ENCODE peak calls at places on chromosomes 16 and 17, in five cellular contexts. A is HepG2, Q is A549, U is AG04449, H is left ventricle myocardium inferior. K is an unnamed sample.

GRCh38 chr17:63437287-63438091 is 8.6 kb downstream of the CYB561 start:
- DNase-seq in A (no peak), Q (no peak), U (no peak), H (no peak), K (no peak)

GRCh38 chr17:65334391-65334790 is 197.2 kb downstream of the RGS9 start:
- DNase-seq in A (no peak), Q (no peak), U (no peak), H (no peak), K (no peak)

GRCh38 chr17:82105882-82106696 is 8.1 kb upstream of the FASN start:
- DNase-seq in A (peak), Q (peak), U (no peak), H (no peak), K (peak)

GRCh38 chr17:73346763-73347162 is 35.0 kb upstream of the CDC42EP4 start:
- DNase-seq in A (no peak), Q (no peak), U (no peak), H (no peak), K (no peak)

GRCh38 chr17:59790936-59791335 is 83.5 kb downstream of the VMP1 start:
- DNase-seq in A (no peak), Q (no peak), U (no peak), H (no peak), K (no peak)

GRCh38 chr17:27793168-27793905 is 7.0 kb downstream of the NOS2 start:
- DNase-seq in A (no peak), Q (peak), U (no peak), H (peak), K (no peak)

GRCh38 chr16:87693827-87694226 is 72.0 kb downstream of the KLHDC4 start:
- DNase-seq in A (no peak), Q (no peak), U (no peak), H (no peak), K (no peak)

GRCh38 chr16:84044108-84044488 is 1.5 kb upstream of the SLC38A8 start:
- DNase-seq in A (peak), Q (peak), U (no peak), H (no peak), K (peak)

GRCh38 chr16:81170824-81171223 is 67.7 kb upstream of the BCO1 start:
- DNase-seq in A (no peak), Q (no peak), U (no peak), H (no peak), K (no peak)

GRCh38 chr17:20852541-20853370 is 190.1 kb downstream of the USP22 start:
- DNase-seq in A (no peak), Q (no peak), U (no peak), H (peak), K (no peak)

GRCh38 chr17:50196036-50196435 is 5.4 kb downstream of the COL1A1 start:
- DNase-seq in A (no peak), Q (no peak), U (no peak), H (no peak), K (no peak)

GRCh38 chr17:79843917-79844815 is 4.9 kb upstream of the CBX4 start:
- DNase-seq in A (no peak), Q (peak), U (no peak), H (peak), K (peak)

GRCh38 chr16:59510008-59510424 is 775.9 kb upstream of the GOT2 start:
- DNase-seq in A (no peak), Q (peak), U (no peak), H (no peak), K (no peak)

GRCh38 chr17:55325405-55325804 is 60.6 kb downstream of the HLF start:
- DNase-seq in A (no peak), Q (no peak), U (no peak), H (no peak), K (no peak)

GRCh38 chr17:69447726-69448125 is 33.2 kb downstream of the MAP2K6 start:
- DNase-seq in A (no peak), Q (no peak), U (no peak), H (peak), K (no peak)

GRCh38 chr17:19630651-19631050 is 17.9 kb upstream of the ALDH3A2 start:
- DNase-seq in A (no peak), Q (no peak), U (no peak), H (no peak), K (no peak)

GRCh38 chr17:66264696-66265095 is 35.5 kb upstream of the APOH start:
- DNase-seq in A (no peak), Q (no peak), U (no peak), H (no peak), K (no peak)

GRCh38 chr16:51971184-51971583 is 575.8 kb downstream of the TOX3 start:
- DNase-seq in A (no peak), Q (peak), U (no peak), H (no peak), K (peak)

GRCh38 chr17:27323538-27324212 is 29.8 kb downstream of the WSB1 start:
- DNase-seq in A (peak), Q (no peak), U (no peak), H (peak), K (peak)

GRCh38 chr16:11211977-11212818 is 43.8 kb downstream of the SOCS1 start:
- DNase-seq in A (no peak), Q (no peak), U (no peak), H (no peak), K (peak)

GRCh38 chr17:73283841-73284282 is 22.2 kb upstream of the CPSF4L start:
- DNase-seq in A (no peak), Q (no peak), U (no peak), H (no peak), K (no peak)

GRCh38 chr17:57811633-57812280 is 38.1 kb downstream of the MRPS23 start:
- DNase-seq in A (no peak), Q (no peak), U (no peak), H (no peak), K (no peak)

GRCh38 chr16:11793840-11794239 is 3.2 kb downstream of the ZC3H7A start:
- DNase-seq in A (no peak), Q (no peak), U (no peak), H (no peak), K (no peak)

GRCh38 chr17:65797809-65798208 is 236.4 kb upstream of the AXIN2 start:
- DNase-seq in A (peak), Q (no peak), U (no peak), H (no peak), K (no peak)

DNA sequence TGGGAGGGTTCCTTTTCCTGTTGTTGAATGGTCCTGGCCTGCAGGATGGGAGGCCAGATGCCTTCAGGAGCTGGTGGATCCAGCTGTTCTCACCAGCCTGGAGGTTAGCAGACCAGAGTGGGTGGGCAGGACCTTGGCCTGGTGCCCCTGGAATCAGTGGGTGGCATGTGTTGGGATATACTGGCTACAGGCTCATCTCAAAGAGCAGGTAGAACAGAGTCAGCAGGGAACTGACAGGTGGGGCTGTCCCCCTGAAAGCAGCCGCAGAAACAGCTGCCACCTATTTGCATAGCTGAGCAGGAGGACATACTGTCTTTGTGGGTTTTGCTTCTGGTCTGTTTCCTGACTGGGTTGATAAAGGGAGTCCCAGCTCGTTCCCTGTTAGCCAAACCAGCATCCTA is 144.1 kb downstream of the RAB11FIP4 start:
- DNase-seq in A (no peak), Q (no peak), U (no peak), H (no peak), K (no peak)
- H3K4me3 ChIP-seq in A (no peak), Q (no peak), U (no peak), H (no peak), K (no peak)

GRCh38 chr16:79836129-79836528 is 235.6 kb upstream of the MAF start:
- DNase-seq in A (no peak), Q (no peak), U (no peak), H (no peak), K (no peak)
- TF ChIP-seq CTCF in A (no peak), Q (no peak), U (no peak), H (no peak), K (no peak)

DNA sequence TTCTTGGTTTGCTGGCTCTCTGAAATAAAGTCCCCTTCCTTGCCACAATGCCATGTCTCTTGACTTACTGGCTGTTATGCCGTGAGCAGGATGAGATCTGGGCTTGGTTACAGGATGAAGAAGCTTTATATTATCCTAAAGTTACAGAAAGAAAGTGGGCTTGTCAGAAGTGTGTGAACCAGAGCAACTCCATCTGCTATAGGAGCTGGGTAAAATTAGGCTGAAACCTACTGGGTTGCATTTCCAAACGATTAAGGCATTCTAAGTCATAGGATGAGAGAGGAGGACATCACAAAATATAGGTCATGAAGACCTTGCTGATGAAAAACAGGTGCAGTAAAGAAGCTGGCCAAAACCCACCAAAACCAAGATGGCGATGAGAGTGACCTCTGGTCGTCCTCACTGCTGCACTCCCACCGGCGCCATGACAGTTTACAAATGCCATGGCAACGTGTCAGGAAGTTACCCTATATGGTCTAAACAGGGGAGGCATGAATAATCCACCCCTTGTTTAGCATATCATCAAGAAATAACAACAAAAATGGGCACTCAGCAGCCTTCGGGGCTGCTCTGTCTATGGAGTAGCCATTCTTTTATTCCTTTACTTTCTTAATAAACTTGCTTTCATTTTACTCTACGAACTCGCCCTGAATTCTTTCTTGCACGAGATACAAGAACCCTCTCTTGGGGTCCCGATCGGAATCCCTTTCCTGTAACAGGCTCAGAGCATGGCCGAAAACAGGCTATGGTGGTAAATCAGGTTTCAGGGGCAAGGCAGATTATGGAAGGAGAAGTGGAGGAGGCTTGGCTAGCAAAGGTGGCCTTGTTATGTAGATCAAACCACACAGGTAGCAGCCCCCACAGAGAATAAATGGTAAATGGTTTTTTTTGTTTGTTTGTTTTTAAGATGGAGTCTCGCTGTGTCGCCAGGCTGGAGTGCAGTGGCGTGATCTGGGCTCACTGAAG is 81.3 kb upstream of the C16orf82 start:
- DNase-seq in A (no peak), Q (no peak), U (no peak), H (no peak), K (no peak)
- H3K4me3 ChIP-seq in A (no peak), Q (no peak), U (no peak), H (no peak), K (no peak)

GRCh38 chr17:71084838-71085237 is 915.5 kb downstream of the KCNJ2 start:
- DNase-seq in A (no peak), Q (no peak), U (no peak), H (no peak), K (no peak)

GRCh38 chr17:71081666-71082065 is 912.3 kb downstream of the KCNJ2 start:
- DNase-seq in A (no peak), Q (no peak), U (no peak), H (no peak), K (no peak)

GRCh38 chr17:71085238-71086033 is 916.1 kb downstream of the KCNJ2 start:
- DNase-seq in A (peak), Q (peak), U (no peak), H (no peak), K (peak)

GRCh38 chr17:71080937-71081336 is 911.6 kb downstream of the KCNJ2 start:
- DNase-seq in A (no peak), Q (no peak), U (no peak), H (no peak), K (no peak)

DNA sequence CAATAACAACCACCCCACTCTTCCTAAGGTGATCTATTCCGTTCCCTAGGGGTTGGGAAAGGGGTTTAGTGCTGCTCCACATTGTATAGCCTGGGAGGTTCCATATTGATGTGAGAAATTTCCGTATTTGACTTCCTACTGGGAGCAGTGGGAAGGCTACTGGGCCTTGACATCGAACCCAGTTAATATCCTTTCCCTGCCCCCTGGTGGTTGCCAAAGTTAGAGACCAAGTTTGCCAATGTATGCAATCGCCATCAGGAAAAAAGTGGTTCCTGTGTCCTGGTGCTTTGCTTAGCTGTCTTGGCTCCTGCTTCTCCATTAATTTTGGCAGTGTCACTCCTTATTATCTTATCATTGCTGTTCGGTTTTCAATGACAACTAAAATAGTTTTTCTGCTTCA is 914.9 kb downstream of the KCNJ2 start:
- DNase-seq in A (peak), Q (peak), U (no peak), H (no peak), K (peak)
- TF ChIP-seq CTCF in A (peak), Q (peak), U (peak), H (peak), K (peak)

GRCh38 chr16:89955001-89955685 is 6.6 kb downstream of the DEF8 start:
- DNase-seq in A (no peak), Q (no peak), U (no peak), H (no peak), K (no peak)

GRCh38 chr16:89954462-89954861 is 5.9 kb downstream of the DEF8 start:
- DNase-seq in A (no peak), Q (no peak), U (no peak), H (no peak), K (no peak)

GRCh38 chr16:89952049-89952448 is 3.5 kb downstream of the DEF8 start:
- DNase-seq in A (no peak), Q (no peak), U (no peak), H (no peak), K (no peak)

GRCh38 chr16:89952551-89952950 is 4.0 kb downstream of the DEF8 start:
- DNase-seq in A (no peak), Q (no peak), U (no peak), H (no peak), K (no peak)

GRCh38 chr16:89953671-89954406 is 5.3 kb downstream of the DEF8 start:
- DNase-seq in A (no peak), Q (no peak), U (no peak), H (no peak), K (no peak)
- H3K4me3 ChIP-seq in A (no peak), Q (no peak), U (no peak), H (no peak), K (no peak)

DNA sequence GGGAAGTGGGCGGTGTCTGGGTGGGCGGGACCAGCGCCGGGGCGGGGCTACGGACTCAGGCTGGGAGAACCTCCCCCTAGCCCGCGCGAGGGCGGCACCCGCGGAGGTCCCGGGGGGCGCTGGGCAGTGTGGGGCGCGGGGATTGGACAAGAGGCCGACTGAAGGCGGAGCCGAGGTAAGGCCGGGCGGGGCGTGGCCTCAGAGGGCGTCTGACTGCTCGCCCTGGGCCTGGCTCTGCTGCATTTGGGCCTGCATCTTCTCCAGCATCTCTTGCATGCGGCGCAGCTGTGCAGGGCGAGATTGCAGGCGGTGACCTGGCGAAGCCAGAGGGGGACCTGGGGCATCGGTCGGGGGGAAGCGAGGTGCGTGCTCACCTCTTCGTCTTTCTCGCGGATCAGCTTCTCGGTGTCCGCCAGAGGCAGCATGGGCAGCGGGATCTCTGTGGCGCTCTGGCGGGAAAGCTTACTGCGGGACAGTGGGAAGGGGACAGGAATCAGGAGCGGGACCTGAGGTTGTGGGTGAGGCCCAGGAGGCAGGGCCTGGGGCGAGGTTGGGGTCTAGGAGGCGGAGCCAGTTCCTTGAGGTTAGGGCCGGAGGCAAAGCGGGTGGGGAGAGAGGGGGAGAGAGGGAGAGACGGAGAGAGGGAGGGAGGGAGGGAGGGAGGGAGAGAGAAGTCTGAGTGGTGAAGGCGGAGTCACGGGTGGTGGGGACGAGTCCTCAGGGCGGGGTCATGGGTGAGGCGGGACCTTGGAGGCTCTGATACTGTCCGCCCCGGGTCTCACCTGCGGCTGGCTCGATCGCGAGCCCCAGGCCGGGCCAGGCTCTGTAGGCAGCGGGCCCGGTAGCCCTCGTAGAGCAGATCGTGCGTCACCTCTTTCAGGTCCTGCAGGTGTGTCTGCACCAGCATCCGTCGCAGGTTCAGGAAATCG is 3.9 kb downstream of the SEPTIN1 start:
- DNase-seq in A (peak), Q (peak), U (peak), H (peak), K (peak)
- TF ChIP-seq CTCF in A (peak), Q (no peak), U (peak), H (peak), K (peak)

GRCh38 chr17:76537288-76537577 is 276 bp downstream of the CYGB start:
- DNase-seq in A (no peak), Q (no peak), U (no peak), H (peak), K (peak)

GRCh38 chr17:76537578-76538280 is at the start of gene CYGB:
- DNase-seq in A (no peak), Q (no peak), U (no peak), H (peak), K (peak)

GRCh38 chr17:76538941-76539340 is 903 bp upstream of the PRCD start:
- DNase-seq in A (no peak), Q (no peak), U (no peak), H (peak), K (no peak)

GRCh38 chr17:76539631-76540271 is at the start of gene PRCD:
- DNase-seq in A (no peak), Q (peak), U (no peak), H (peak), K (no peak)

DNA sequence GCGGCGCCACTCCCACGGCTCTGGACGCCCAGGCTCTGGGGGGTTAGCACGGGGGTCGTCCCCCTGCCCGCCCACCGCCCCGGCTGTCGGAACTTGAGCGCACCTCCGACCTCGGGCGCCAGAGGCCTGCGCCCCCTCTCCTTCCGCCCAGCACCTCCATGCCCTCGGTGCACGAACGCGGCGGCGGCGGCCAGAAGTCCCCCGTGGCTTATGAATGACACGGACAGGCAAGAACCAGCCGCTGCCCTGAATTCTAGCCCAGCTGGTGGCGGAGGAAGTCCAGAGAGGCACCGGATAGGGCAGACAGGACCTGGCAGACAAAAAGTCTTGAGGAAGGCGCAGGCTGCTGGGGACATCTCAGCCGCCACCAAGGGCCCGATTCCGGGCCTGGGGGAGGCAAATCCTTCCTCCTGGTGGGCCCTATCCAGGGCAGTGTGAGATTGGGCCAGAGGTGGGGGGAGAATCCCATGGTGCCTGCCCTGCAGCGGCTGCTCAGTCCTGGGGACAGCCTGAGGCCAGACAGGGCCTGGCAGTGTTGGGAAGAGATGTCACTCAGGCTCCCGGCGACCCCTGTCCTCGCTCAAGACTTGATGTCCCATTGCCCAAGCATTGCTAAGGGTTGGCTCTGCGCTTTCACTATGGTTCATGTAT is 897 bp upstream of the CYGB start:
- DNase-seq in A (no peak), Q (no peak), U (no peak), H (peak), K (no peak)
- H3K4me3 ChIP-seq in A (no peak), Q (peak), U (no peak), H (peak), K (peak)

GRCh38 chr16:1674751-1675664 is 3.1 kb upstream of the JPT2 start:
- DNase-seq in A (no peak), Q (peak), U (no peak), H (no peak), K (peak)
- TF ChIP-seq CTCF in A (no peak), Q (no peak), U (no peak), H (no peak), K (no peak)

K was measured in fibroblast of pulmonary artery.